ENCODE peak calls at places on chromosomes 5 and 9, in eight cellular contexts. One of them, this sample, is unnamed.

GRCh38 chr5:86320266-86320665 is 297.5 kb upstream of the COX7C start:
- DNase-seq in CD4-positive, alpha-beta T cell: no peak
- DNase-seq in T-helper 17 cell: no peak
- DNase-seq in non-pigmented ciliary epithelial cell: peak; percentile 14
- DNase-seq in HFFc6: no peak
- DNase-seq in stimulated activated CD8-positive, alpha-beta memory T cell treated with anti-CD3 and anti-CD28 coated beads, Interleukin-15, amount 100 ng/mL, for 24 hours: no peak
- DNase-seq in lower lobe of right lung: no peak
- DNase-seq in GM23338: no peak
- DNase-seq in this sample: no peak

GRCh38 chr9:119963258-119963797 is 594.1 kb upstream of the BRINP1 start:
- DNase-seq in non-pigmented ciliary epithelial cell: peak; percentile 42
- DNase-seq in GM23338: peak; percentile 58
- DNase-seq in lower lobe of right lung: peak; percentile 48
- DNase-seq in stimulated activated CD8-positive, alpha-beta memory T cell treated with anti-CD3 and anti-CD28 coated beads, Interleukin-15, amount 100 ng/mL, for 24 hours: no peak
- DNase-seq in T-helper 17 cell: no peak
- DNase-seq in CD4-positive, alpha-beta T cell: no peak
- DNase-seq in HFFc6: peak; percentile 87
- DNase-seq in this sample: peak; percentile 78

GRCh38 chr9:38127271-38127839 is 58.3 kb upstream of the SHB start:
- DNase-seq in non-pigmented ciliary epithelial cell: no peak
- DNase-seq in T-helper 17 cell: no peak
- DNase-seq in stimulated activated CD8-positive, alpha-beta memory T cell treated with anti-CD3 and anti-CD28 coated beads, Interleukin-15, amount 100 ng/mL, for 24 hours: no peak
- DNase-seq in HFFc6: no peak
- DNase-seq in CD4-positive, alpha-beta T cell: no peak
- DNase-seq in GM23338: no peak
- DNase-seq in lower lobe of right lung: no peak
- DNase-seq in this sample: no peak

GRCh38 chr5:93582677-93583524 is at the start of gene NR2F1:
- DNase-seq in lower lobe of right lung: peak; percentile 52
- DNase-seq in stimulated activated CD8-positive, alpha-beta memory T cell treated with anti-CD3 and anti-CD28 coated beads, Interleukin-15, amount 100 ng/mL, for 24 hours: no peak
- DNase-seq in HFFc6: peak; percentile 94
- DNase-seq in T-helper 17 cell: no peak
- DNase-seq in CD4-positive, alpha-beta T cell: no peak
- DNase-seq in non-pigmented ciliary epithelial cell: peak; percentile 97
- DNase-seq in GM23338: peak; percentile 93
- DNase-seq in this sample: peak; percentile 90

GRCh38 chr5:83900307-83900706 is 179.7 kb upstream of the HAPLN1 start:
- DNase-seq in stimulated activated CD8-positive, alpha-beta memory T cell treated with anti-CD3 and anti-CD28 coated beads, Interleukin-15, amount 100 ng/mL, for 24 hours: no peak
- DNase-seq in GM23338: peak; percentile 11
- DNase-seq in HFFc6: no peak
- DNase-seq in CD4-positive, alpha-beta T cell: no peak
- DNase-seq in T-helper 17 cell: no peak
- DNase-seq in lower lobe of right lung: no peak
- DNase-seq in non-pigmented ciliary epithelial cell: no peak
- DNase-seq in this sample: no peak

GRCh38 chr9:98627291-98627690 is 81.4 kb downstream of the GABBR2 start:
- DNase-seq in HFFc6: peak; percentile 34
- DNase-seq in T-helper 17 cell: no peak
- DNase-seq in GM23338: no peak
- DNase-seq in lower lobe of right lung: no peak
- DNase-seq in CD4-positive, alpha-beta T cell: no peak
- DNase-seq in non-pigmented ciliary epithelial cell: peak; percentile 28
- DNase-seq in stimulated activated CD8-positive, alpha-beta memory T cell treated with anti-CD3 and anti-CD28 coated beads, Interleukin-15, amount 100 ng/mL, for 24 hours: no peak
- DNase-seq in this sample: no peak

GRCh38 chr5:107464403-107464802 is 206.3 kb downstream of the EFNA5 start:
- DNase-seq in non-pigmented ciliary epithelial cell: no peak
- DNase-seq in HFFc6: no peak
- DNase-seq in CD4-positive, alpha-beta T cell: no peak
- DNase-seq in GM23338: no peak
- DNase-seq in T-helper 17 cell: no peak
- DNase-seq in stimulated activated CD8-positive, alpha-beta memory T cell treated with anti-CD3 and anti-CD28 coated beads, Interleukin-15, amount 100 ng/mL, for 24 hours: no peak
- DNase-seq in lower lobe of right lung: no peak
- DNase-seq in this sample: no peak

GRCh38 chr5:154620406-154620805 is 134.8 kb upstream of the LARP1 start:
- DNase-seq in non-pigmented ciliary epithelial cell: no peak
- DNase-seq in CD4-positive, alpha-beta T cell: no peak
- DNase-seq in HFFc6: no peak
- DNase-seq in stimulated activated CD8-positive, alpha-beta memory T cell treated with anti-CD3 and anti-CD28 coated beads, Interleukin-15, amount 100 ng/mL, for 24 hours: no peak
- DNase-seq in T-helper 17 cell: no peak
- DNase-seq in lower lobe of right lung: no peak
- DNase-seq in GM23338: no peak
- DNase-seq in this sample: no peak

GRCh38 chr5:171599396-171599795 is 179.9 kb downstream of the FGF18 start:
- DNase-seq in HFFc6: no peak
- DNase-seq in stimulated activated CD8-positive, alpha-beta memory T cell treated with anti-CD3 and anti-CD28 coated beads, Interleukin-15, amount 100 ng/mL, for 24 hours: no peak
- DNase-seq in T-helper 17 cell: no peak
- DNase-seq in non-pigmented ciliary epithelial cell: no peak
- DNase-seq in CD4-positive, alpha-beta T cell: no peak
- DNase-seq in lower lobe of right lung: no peak
- DNase-seq in GM23338: no peak
- DNase-seq in this sample: no peak

GRCh38 chr9:135982499-135983264 is 21.5 kb upstream of the UBAC1 start:
- DNase-seq in CD4-positive, alpha-beta T cell: no peak
- DNase-seq in HFFc6: no peak
- DNase-seq in lower lobe of right lung: no peak
- DNase-seq in stimulated activated CD8-positive, alpha-beta memory T cell treated with anti-CD3 and anti-CD28 coated beads, Interleukin-15, amount 100 ng/mL, for 24 hours: no peak
- DNase-seq in GM23338: no peak
- DNase-seq in non-pigmented ciliary epithelial cell: no peak
- DNase-seq in T-helper 17 cell: no peak
- DNase-seq in this sample: no peak

GRCh38 chr9:72627147-72627546 is 105.7 kb downstream of the TMC1 start:
- DNase-seq in CD4-positive, alpha-beta T cell: no peak
- DNase-seq in HFFc6: no peak
- DNase-seq in non-pigmented ciliary epithelial cell: no peak
- DNase-seq in GM23338: no peak
- DNase-seq in stimulated activated CD8-positive, alpha-beta memory T cell treated with anti-CD3 and anti-CD28 coated beads, Interleukin-15, amount 100 ng/mL, for 24 hours: no peak
- DNase-seq in T-helper 17 cell: no peak
- DNase-seq in lower lobe of right lung: no peak
- DNase-seq in this sample: no peak

GRCh38 chr9:124660341-124660801 is 110.7 kb downstream of the NR6A1 start:
- DNase-seq in non-pigmented ciliary epithelial cell: peak; percentile 52
- DNase-seq in stimulated activated CD8-positive, alpha-beta memory T cell treated with anti-CD3 and anti-CD28 coated beads, Interleukin-15, amount 100 ng/mL, for 24 hours: no peak
- DNase-seq in HFFc6: peak; percentile 9
- DNase-seq in GM23338: peak; percentile 25
- DNase-seq in lower lobe of right lung: no peak
- DNase-seq in CD4-positive, alpha-beta T cell: no peak
- DNase-seq in T-helper 17 cell: no peak
- DNase-seq in this sample: peak; percentile 63

GRCh38 chr5:10265245-10266109 is 15.4 kb downstream of the CCT5 start:
- DNase-seq in CD4-positive, alpha-beta T cell: no peak
- DNase-seq in non-pigmented ciliary epithelial cell: no peak
- DNase-seq in GM23338: no peak
- DNase-seq in stimulated activated CD8-positive, alpha-beta memory T cell treated with anti-CD3 and anti-CD28 coated beads, Interleukin-15, amount 100 ng/mL, for 24 hours: no peak
- DNase-seq in T-helper 17 cell: no peak
- DNase-seq in lower lobe of right lung: no peak
- DNase-seq in HFFc6: no peak
- DNase-seq in this sample: no peak

GRCh38 chr9:130327781-130328348 is 62.3 kb downstream of the HMCN2 start:
- DNase-seq in T-helper 17 cell: no peak
- DNase-seq in GM23338: no peak
- DNase-seq in HFFc6: no peak
- DNase-seq in lower lobe of right lung: no peak
- DNase-seq in stimulated activated CD8-positive, alpha-beta memory T cell treated with anti-CD3 and anti-CD28 coated beads, Interleukin-15, amount 100 ng/mL, for 24 hours: no peak
- DNase-seq in CD4-positive, alpha-beta T cell: no peak
- DNase-seq in non-pigmented ciliary epithelial cell: no peak
- DNase-seq in this sample: peak; percentile 59

GRCh38 chr5:169933127-169933526 is 47.2 kb downstream of the INSYN2B start:
- DNase-seq in T-helper 17 cell: no peak
- DNase-seq in lower lobe of right lung: no peak
- DNase-seq in GM23338: no peak
- DNase-seq in stimulated activated CD8-positive, alpha-beta memory T cell treated with anti-CD3 and anti-CD28 coated beads, Interleukin-15, amount 100 ng/mL, for 24 hours: no peak
- DNase-seq in HFFc6: no peak
- DNase-seq in non-pigmented ciliary epithelial cell: no peak
- DNase-seq in CD4-positive, alpha-beta T cell: no peak
- DNase-seq in this sample: no peak

This sample was measured in ELF-1.